ENCODE peak calls at places on chromosomes 16 and 17, in six cellular contexts. V is heart left ventricle, I is thoracic aorta, D is tibial artery, Y is pancreas, Z is esophagus muscularis mucosa. Q is an unnamed sample.

GRCh38 chr16:86455116-86455515 is 55.2 kb upstream of the FOXF1 start:
- DNase-seq in V (no peak), I (no peak), D (no peak), Y (no peak), Z (no peak), Q (no peak)

GRCh38 chr16:10332775-10333174 is 53.1 kb upstream of the ATF7IP2 start:
- DNase-seq in V (no peak), I (no peak), D (no peak), Y (no peak), Z (no peak), Q (no peak)

GRCh38 chr16:637081-638018 is 1.2 kb upstream of the METTL26 start:
- DNase-seq in V (peak), I (peak), D (peak), Y (peak), Z (peak), Q (peak)

GRCh38 chr16:23597003-23597756 is 1.1 kb upstream of the NDUFAB1 start:
- DNase-seq in V (no peak), I (no peak), D (no peak), Y (no peak), Z (no peak), Q (no peak)

GRCh38 chr17:79916506-79916905 is 77.3 kb upstream of the CBX4 start:
- DNase-seq in V (no peak), I (no peak), D (no peak), Y (no peak), Z (no peak), Q (no peak)

GRCh38 chr16:12551946-12552345 is 251.7 kb downstream of the CPPED1 start:
- DNase-seq in V (no peak), I (no peak), D (no peak), Y (no peak), Z (no peak), Q (no peak)

GRCh38 chr17:62968445-62968923 is 2.4 kb downstream of the TANC2 start:
- DNase-seq in V (peak), I (no peak), D (peak), Y (peak), Z (no peak), Q (peak)

GRCh38 chr16:31256466-31256865 is 3.3 kb upstream of the ITGAM start:
- DNase-seq in V (no peak), I (no peak), D (no peak), Y (no peak), Z (no peak), Q (no peak)

GRCh38 chr16:29784157-29784556 is 6.1 kb downstream of the ZG16 start:
- DNase-seq in V (no peak), I (no peak), D (no peak), Y (no peak), Z (no peak), Q (no peak)

GRCh38 chr16:28985611-28986041 is 774 bp downstream of the LAT start:
- DNase-seq in V (no peak), I (no peak), D (no peak), Y (no peak), Z (no peak), Q (no peak)

GRCh38 chr16:12054396-12054795 is 77.9 kb downstream of the SNX29 start:
- DNase-seq in V (no peak), I (no peak), D (no peak), Y (no peak), Z (no peak), Q (no peak)

GRCh38 chr17:78613423-78613822 is 36.2 kb upstream of the DNAH17 start:
- DNase-seq in V (no peak), I (no peak), D (no peak), Y (no peak), Z (no peak), Q (no peak)

GRCh38 chr17:1645207-1646171 is at the start of gene SCARF1:
- DNase-seq in V (peak), I (no peak), D (peak), Y (no peak), Z (no peak), Q (peak)

GRCh38 chr17:45332505-45332904 is 15.7 kb upstream of the MAP3K14 start:
- DNase-seq in V (no peak), I (no peak), D (no peak), Y (no peak), Z (no peak), Q (no peak)

GRCh38 chr17:79988163-79988971 is 47.3 kb downstream of the TBC1D16 start:
- DNase-seq in V (no peak), I (no peak), D (no peak), Y (no peak), Z (no peak), Q (no peak)

GRCh38 chr17:7523033-7523432 is 25.8 kb upstream of the TNFSF12 start:
- DNase-seq in V (peak), I (no peak), D (no peak), Y (no peak), Z (no peak), Q (no peak)

GRCh38 chr16:3957344-3957980 is 76.9 kb upstream of the CREBBP start:
- DNase-seq in V (no peak), I (no peak), D (no peak), Y (no peak), Z (no peak), Q (no peak)

GRCh38 chr17:78368348-78368747 is 8.5 kb upstream of the SOCS3 start:
- DNase-seq in V (no peak), I (no peak), D (no peak), Y (peak), Z (no peak), Q (no peak)

GRCh38 chr16:75198135-75198600 is 8.8 kb downstream of the CTRB2 start:
- DNase-seq in V (no peak), I (no peak), D (no peak), Y (peak), Z (no peak), Q (no peak)

GRCh38 chr17:74431568-74432483 is at the start of gene GPRC5C:
- DNase-seq in V (peak), I (no peak), D (peak), Y (peak), Z (no peak), Q (peak)

GRCh38 chr17:78392295-78392694 is 13.8 kb downstream of the PGS1 start:
- DNase-seq in V (no peak), I (no peak), D (no peak), Y (no peak), Z (no peak), Q (no peak)

GRCh38 chr16:74775255-74775654 is 635 bp upstream of the FA2H start:
- DNase-seq in V (no peak), I (no peak), D (no peak), Y (no peak), Z (no peak), Q (no peak)

GRCh38 chr17:42050360-42051012 is at the start of gene C17orf113:
- DNase-seq in V (peak), I (no peak), D (peak), Y (peak), Z (no peak), Q (peak)
- TF ChIP-seq CTCF in V (peak), I (peak), D (no peak), Y (no peak), Z (peak), Q (peak)

GRCh38 chr17:57366558-57367351 is 110.4 kb downstream of the MSI2 start:
- DNase-seq in V (peak), I (no peak), D (no peak), Y (no peak), Z (no peak), Q (no peak)
- H3K27ac ChIP-seq in V (peak), I (no peak), D (no peak), Y (peak), Z (no peak), Q (peak)

GRCh38 chr17:81395600-81396277 is 482 bp downstream of the BAHCC1 start:
- DNase-seq in V (no peak), I (no peak), D (no peak), Y (peak), Z (no peak), Q (peak)

GRCh38 chr17:81394377-81394747 is 895 bp upstream of the BAHCC1 start:
- DNase-seq in V (no peak), I (no peak), D (no peak), Y (no peak), Z (no peak), Q (no peak)

GRCh38 chr17:81393684-81394376 is 1.4 kb upstream of the BAHCC1 start:
- DNase-seq in V (peak), I (peak), D (peak), Y (peak), Z (peak), Q (peak)

GRCh38 chr17:81396278-81396721 is 1.0 kb downstream of the BAHCC1 start:
- DNase-seq in V (no peak), I (no peak), D (no peak), Y (peak), Z (no peak), Q (no peak)

GRCh38 chr17:81394831-81395599 is at the start of gene BAHCC1:
- DNase-seq in V (peak), I (peak), D (peak), Y (peak), Z (peak), Q (peak)
- H3K4me3 ChIP-seq in V (peak), I (peak), D (peak), Y (peak), Z (peak), Q (peak)

GRCh38 chr17:13981881-13982280 is 87.4 kb upstream of the COX10 start:
- DNase-seq in V (no peak), I (no peak), D (no peak), Y (no peak), Z (no peak), Q (no peak)

GRCh38 chr17:13986855-13987254 is 82.4 kb upstream of the COX10 start:
- DNase-seq in V (no peak), I (no peak), D (no peak), Y (no peak), Z (no peak), Q (no peak)

GRCh38 chr17:13984956-13985355 is 84.3 kb upstream of the COX10 start:
- DNase-seq in V (no peak), I (no peak), D (no peak), Y (no peak), Z (no peak), Q (no peak)
- TF ChIP-seq CTCF in V (no peak), I (no peak), D (no peak), Y (no peak), Z (no peak), Q (no peak)

GRCh38 chr17:57953703-57954420 is 1.4 kb downstream of the CUEDC1 start:
- DNase-seq in V (no peak), I (no peak), D (peak), Y (no peak), Z (no peak), Q (no peak)

GRCh38 chr17:57954421-57955182 is 610 bp downstream of the CUEDC1 start:
- DNase-seq in V (peak), I (no peak), D (peak), Y (peak), Z (peak), Q (peak)

GRCh38 chr17:57956311-57957119 is 1.3 kb upstream of the CUEDC1 start:
- DNase-seq in V (peak), I (no peak), D (no peak), Y (no peak), Z (no peak), Q (no peak)

GRCh38 chr17:57957120-57957850 is 2.1 kb upstream of the CUEDC1 start:
- DNase-seq in V (peak), I (no peak), D (peak), Y (no peak), Z (peak), Q (no peak)

GRCh38 chr17:57955183-57955952 is at the start of gene CUEDC1:
- DNase-seq in V (peak), I (no peak), D (peak), Y (peak), Z (peak), Q (peak)
- H3K27ac ChIP-seq in V (peak), I (peak), D (peak), Y (peak), Z (peak), Q (peak)

GRCh38 chr17:36657763-36658490 is 56.5 kb downstream of the MRM1 start:
- DNase-seq in V (no peak), I (no peak), D (peak), Y (no peak), Z (no peak), Q (no peak)

GRCh38 chr17:36653374-36653773 is 52.0 kb downstream of the MRM1 start:
- DNase-seq in V (no peak), I (no peak), D (no peak), Y (no peak), Z (no peak), Q (no peak)

GRCh38 chr17:36661688-36662087 is 60.3 kb downstream of the MRM1 start:
- DNase-seq in V (no peak), I (no peak), D (no peak), Y (no peak), Z (no peak), Q (no peak)

GRCh38 chr17:36661047-36661666 is 59.8 kb downstream of the MRM1 start:
- DNase-seq in V (no peak), I (no peak), D (no peak), Y (no peak), Z (no peak), Q (no peak)

DNA sequence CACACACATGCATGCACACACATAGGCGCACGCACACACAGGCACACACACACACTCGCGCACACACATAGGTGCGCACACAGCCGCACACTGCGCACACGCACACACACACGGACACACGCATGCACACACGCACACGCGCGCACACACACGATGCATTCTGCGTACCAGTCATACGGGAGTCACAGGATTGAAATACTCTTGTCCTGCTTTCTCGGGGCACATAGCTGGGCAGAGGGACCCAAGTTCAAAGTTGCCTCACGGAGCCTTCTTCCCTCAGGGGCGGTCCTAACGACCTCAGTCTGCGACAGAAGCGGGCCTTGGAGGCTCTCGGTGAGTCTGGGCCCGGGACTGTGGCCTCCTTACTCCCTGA is 56.0 kb downstream of the MRM1 start:
- DNase-seq in V (no peak), I (no peak), D (no peak), Y (no peak), Z (no peak), Q (no peak)
- H3K4me3 ChIP-seq in V (peak), I (peak), D (peak), Y (peak), Z (peak), Q (peak)

DNA sequence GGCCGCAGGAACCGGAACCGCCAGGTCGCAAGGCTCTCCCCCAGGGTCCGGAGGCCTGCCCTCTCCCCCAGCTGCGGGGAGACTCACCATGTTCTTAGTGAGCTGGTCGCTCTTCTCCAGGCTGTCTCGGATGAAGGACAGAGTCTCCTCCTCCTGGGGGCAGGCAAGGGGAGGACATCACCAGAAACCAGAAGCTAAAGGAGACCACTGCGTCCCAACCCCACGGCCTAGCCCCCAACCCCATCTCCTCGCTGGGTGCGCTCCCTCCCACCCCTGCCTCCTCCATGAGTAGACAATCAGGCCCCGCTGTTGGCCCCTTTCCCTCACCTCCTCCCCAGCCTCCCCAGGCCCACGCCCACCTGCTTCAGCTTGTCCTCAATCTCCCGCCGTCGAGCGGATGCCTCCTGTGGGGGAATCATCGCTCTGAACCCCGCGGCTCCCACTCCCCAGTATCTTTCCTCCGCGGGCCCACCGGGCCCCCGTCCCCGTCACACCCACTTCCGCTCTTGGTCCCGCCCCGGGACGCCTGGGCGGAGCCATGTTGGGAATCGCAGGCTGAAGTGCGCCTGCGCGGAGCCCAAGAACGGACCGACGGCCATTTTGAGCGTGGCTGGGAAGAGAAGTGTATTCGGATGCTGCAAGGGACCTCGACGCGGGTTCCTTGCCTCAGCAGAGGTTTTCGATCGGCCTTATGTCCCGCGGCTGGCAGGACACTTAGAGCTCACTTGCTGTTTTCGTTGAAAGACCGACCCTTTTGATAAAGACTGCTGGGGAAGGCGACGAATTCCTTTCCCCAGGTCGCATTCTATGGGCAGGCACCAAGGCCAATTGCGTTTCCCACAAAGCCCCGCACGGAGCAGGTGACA is at the start of gene EXOC7:
- DNase-seq in V (peak), I (peak), D (peak), Y (peak), Z (peak), Q (peak)
- TF ChIP-seq CTCF in V (no peak), I (no peak), D (no peak), Y (no peak), Z (no peak), Q (no peak)

GRCh38 chr17:48002208-48002919 is 31.5 kb downstream of the CDK5RAP3 start:
- DNase-seq in V (no peak), I (no peak), D (no peak), Y (no peak), Z (no peak), Q (no peak)
- H3K27ac ChIP-seq in V (peak), I (no peak), D (no peak), Y (peak), Z (peak), Q (peak)

DNA sequence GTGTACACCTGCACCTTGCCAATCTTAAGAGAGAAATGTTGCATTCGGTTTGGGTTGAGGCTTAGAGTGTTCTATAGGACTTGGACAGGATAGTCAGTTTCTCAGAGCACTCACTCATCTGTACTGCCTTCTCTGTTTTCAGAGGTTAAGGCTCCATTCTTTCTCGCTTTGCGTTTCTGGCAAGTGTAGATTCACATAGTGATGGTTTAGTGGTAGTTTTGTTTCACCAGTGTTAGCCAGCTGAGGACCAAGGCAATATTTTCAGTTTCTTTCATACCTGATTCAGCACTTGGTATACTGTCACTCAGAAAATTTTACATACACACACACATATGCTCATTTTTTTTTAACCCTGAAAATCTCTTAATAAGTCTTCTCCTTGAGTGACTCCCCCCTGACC is 1.3 kb downstream of the ATXN1L start:
- DNase-seq in V (no peak), I (no peak), D (no peak), Y (no peak), Z (no peak), Q (no peak)
- H3K4me3 ChIP-seq in V (peak), I (peak), D (peak), Y (no peak), Z (peak), Q (peak)

GRCh38 chr17:64991726-64992125 is 64.8 kb downstream of the GNA13 start:
- DNase-seq in V (no peak), I (no peak), D (no peak), Y (no peak), Z (no peak), Q (no peak)

GRCh38 chr17:64993867-64994266 is 62.7 kb downstream of the GNA13 start:
- DNase-seq in V (no peak), I (no peak), D (no peak), Y (no peak), Z (peak), Q (no peak)

GRCh38 chr17:64992325-64992802 is 64.2 kb downstream of the GNA13 start:
- DNase-seq in V (no peak), I (no peak), D (no peak), Y (no peak), Z (no peak), Q (no peak)

GRCh38 chr17:64994781-64995538 is 61.6 kb downstream of the GNA13 start:
- DNase-seq in V (no peak), I (no peak), D (no peak), Y (no peak), Z (peak), Q (no peak)

DNA sequence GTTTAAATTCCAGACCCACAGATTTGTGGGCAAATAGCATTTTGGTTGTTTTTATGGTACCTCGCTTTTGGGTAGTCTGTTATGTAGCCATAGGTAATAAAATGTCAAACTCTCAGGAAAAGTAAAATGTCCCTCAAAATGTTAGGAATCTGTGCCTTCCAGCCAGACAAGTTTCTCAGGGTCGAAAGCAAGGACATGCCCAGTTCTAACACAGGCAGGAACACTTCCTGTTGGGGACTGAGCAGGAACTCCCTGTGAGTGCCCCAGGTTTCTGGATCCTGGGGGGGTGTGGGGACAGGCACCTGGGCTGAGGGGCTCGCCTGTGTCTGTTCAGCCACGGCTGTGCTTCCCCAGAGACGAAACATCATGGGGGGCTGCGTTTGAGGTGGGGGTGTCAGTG is 62.3 kb downstream of the GNA13 start:
- DNase-seq in V (no peak), I (no peak), D (no peak), Y (no peak), Z (peak), Q (no peak)
- TF ChIP-seq CTCF in V (no peak), I (no peak), D (no peak), Y (no peak), Z (no peak), Q (no peak)

Q was measured in heart right ventricle.